ENCODE peak calls at places on chromosome 14, in eight cellular contexts. Y is GM23248, V is kidney, K is mammary epithelial cell, U is mesendoderm, Z is fibroblast of lung, D is H9, L is mesenchymal stem cell. I is an unnamed sample.

GRCh38 chr14:51576112-51576420 is 75.6 kb upstream of the FRMD6 start:
- DNase-seq in V (no peak), Y (peak; percentile 68), L (peak; percentile 76), D (peak; percentile 49), K (no peak), U (peak; percentile 83), Z (peak; percentile 86), I (no peak)

GRCh38 chr14:102039157-102039556 is 47.7 kb downstream of the HSP90AA1 start:
- DNase-seq in V (peak; percentile 70), L (no peak), Z (no peak), Y (no peak), U (no peak), K (no peak), D (no peak), I (no peak)

GRCh38 chr14:58796636-58797429 is 159.1 kb downstream of the DACT1 start:
- DNase-seq in V (no peak), U (peak; percentile 25), K (peak; percentile 30), Y (no peak), L (peak; percentile 27), Z (no peak), D (no peak), I (peak; percentile 28)

GRCh38 chr14:103066399-103066798 is 9.1 kb upstream of the CDC42BPB start:
- DNase-seq in K (no peak), L (no peak), U (no peak), Y (no peak), Z (no peak), D (no peak), V (peak; percentile 75), I (no peak)

GRCh38 chr14:24875203-24875840 is 174.6 kb downstream of the STXBP6 start:
- DNase-seq in Y (peak; percentile 56), U (no peak), Z (peak; percentile 27), K (no peak), D (no peak), V (no peak), L (no peak), I (no peak)

GRCh38 chr14:24238123-24238522 is 4.3 kb downstream of the TINF2 start:
- DNase-seq in L (no peak), U (peak; percentile 7), Z (no peak), V (no peak), Y (no peak), D (no peak), K (peak; percentile 79), I (no peak)

GRCh38 chr14:89891055-89891454 is 63.5 kb downstream of the EFCAB11 start:
- DNase-seq in U (no peak), L (no peak), Z (no peak), V (no peak), Y (no peak), K (no peak), D (no peak), I (no peak)

GRCh38 chr14:89270439-89271227 is 146.4 kb downstream of the FOXN3 start:
- DNase-seq in K (peak; percentile 45), V (peak; percentile 93), D (no peak), L (no peak), Z (no peak), Y (no peak), U (peak; percentile 26), I (no peak)

GRCh38 chr14:102043251-102044025 is 43.4 kb downstream of the HSP90AA1 start:
- DNase-seq in L (no peak), Y (peak; percentile 90), V (no peak), K (no peak), Z (no peak), U (no peak), D (no peak), I (no peak)

GRCh38 chr14:53151867-53152626 is 1.1 kb downstream of the DDHD1 start:
- DNase-seq in Z (peak; percentile 47), U (peak; percentile 76), L (peak; percentile 68), V (peak; percentile 90), K (peak; percentile 63), D (peak; percentile 41), Y (peak; percentile 79), I (peak; percentile 61)

GRCh38 chr14:67574806-67575205 is 25.3 kb downstream of the PIGH start:
- DNase-seq in U (no peak), K (no peak), Y (no peak), L (no peak), D (no peak), V (no peak), Z (no peak), I (no peak)

GRCh38 chr14:68598089-68598488 is 194.8 kb downstream of the ZFP36L1 start:
- DNase-seq in V (no peak), D (no peak), Y (no peak), K (no peak), U (no peak), L (no peak), Z (no peak), I (no peak)

GRCh38 chr14:68986926-68987652 is 8.0 kb upstream of the ACTN1 start:
- DNase-seq in U (no peak), V (no peak), Z (no peak), D (no peak), L (no peak), Y (peak; percentile 36), K (peak; percentile 43), I (no peak)

GRCh38 chr14:100533647-100534485 is 53.4 kb downstream of the BEGAIN start:
- DNase-seq in Y (peak; percentile 48), L (no peak), Z (peak; percentile 51), U (no peak), D (peak; percentile 24), K (no peak), V (peak; percentile 75), I (no peak)

GRCh38 chr14:101665478-101666078 is 95.9 kb upstream of the PPP2R5C start:
- DNase-seq in K (peak; percentile 52), U (peak; percentile 71), V (no peak), L (peak; percentile 29), Y (peak; percentile 58), D (peak; percentile 62), Z (peak; percentile 43), I (peak; percentile 66)

GRCh38 chr14:39433452-39433813 is 1.2 kb upstream of the FBXO33 start:
- DNase-seq in U (no peak), V (no peak), L (no peak), D (no peak), Y (no peak), Z (no peak), K (no peak), I (no peak)

GRCh38 chr14:70425349-70425748 is 8.5 kb upstream of the SYNJ2BP start:
- DNase-seq in K (no peak), L (no peak), Y (no peak), V (no peak), D (no peak), Z (no peak), U (no peak), I (no peak)

GRCh38 chr14:86541969-86542368 is 1012.0 kb downstream of the FLRT2 start:
- DNase-seq in K (no peak), Z (no peak), V (no peak), L (peak; percentile 72), D (no peak), Y (no peak), U (no peak), I (no peak)

GRCh38 chr14:103057372-103058208 is at the start of gene CDC42BPB:
- DNase-seq in K (peak; percentile 90), V (peak; percentile 96), U (peak; percentile 96), Z (peak; percentile 90), D (peak; percentile 91), Y (peak; percentile 98), L (peak; percentile 89), I (peak; percentile 98)

DNA sequence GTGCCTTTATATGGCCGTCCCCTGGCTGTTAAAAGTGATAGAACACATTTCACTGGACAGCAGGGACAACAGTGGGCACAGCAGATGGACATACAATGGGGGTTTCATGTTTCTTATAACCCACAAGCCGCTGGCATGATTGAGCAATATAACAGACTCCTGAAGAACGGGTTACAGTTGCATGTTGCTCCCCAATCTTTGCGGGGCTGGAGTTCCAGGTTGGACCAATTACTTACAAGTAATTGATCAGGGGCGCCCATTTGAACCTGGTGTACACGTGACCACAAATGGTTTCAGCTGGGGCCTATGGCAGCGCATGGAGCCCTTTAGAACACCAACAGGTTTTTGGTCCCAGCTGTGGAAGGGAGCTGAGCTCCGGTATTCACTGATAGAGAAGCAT is 13.1 kb upstream of the RNASE12 start:
- DNase-seq in D (no peak), L (no peak), Y (no peak), V (no peak), Z (no peak), K (no peak), U (no peak), I (no peak)
- H3K4me1 ChIP-seq in D (no peaks in the 10 kb centered on the region), L (no peaks in the 10 kb centered on the region), Y (no peaks in the 10 kb centered on the region), V (no peaks in the 10 kb centered on the region), Z (no peaks in the 10 kb centered on the region), K (no peaks in the 10 kb centered on the region), U (no peaks in the 10 kb centered on the region), I (no peaks in the 10 kb centered on the region)

GRCh38 chr14:77124345-77125274 is 17.0 kb downstream of the ZDHHC22 start:
- DNase-seq in K (peak; percentile 8), V (peak; percentile 80), Y (peak; percentile 71), L (peak; percentile 25), D (peak; percentile 55), U (peak; percentile 71), Z (peak; percentile 17), I (peak; percentile 82)
- H3K9ac ChIP-seq in K (no peak overlapping the region), V (no peak overlapping the region), Y (peak overlapping the region; percentile 31), L (peak overlapping the region; percentile 78), D (peak overlapping the region; percentile 58), U (peak overlapping the region; percentile 76), Z (no peak overlapping the region), I (no peak overlapping the region)

GRCh38 chr14:73494593-73494992 is 3.9 kb downstream of the RIOX1 start:
- DNase-seq in Y (no peak), K (no peak), U (no peak), Z (no peak), L (no peak), V (no peak), D (no peak), I (no peak)

GRCh38 chr14:73491256-73491976 is 683 bp downstream of the RIOX1 start:
- DNase-seq in K (peak; percentile 74), Z (peak; percentile 80), U (peak; percentile 61), V (peak; percentile 85), Y (peak; percentile 86), L (peak; percentile 77), D (peak; percentile 62), I (peak; percentile 80)

GRCh38 chr14:73489481-73490175 is 1.1 kb upstream of the RIOX1 start:
- DNase-seq in V (no peak), Y (no peak), Z (no peak), K (no peak), D (no peak), L (no peak), U (peak; percentile 61), I (no peak)

GRCh38 chr14:73492661-73493060 is 1.9 kb downstream of the RIOX1 start:
- DNase-seq in Z (no peak), U (no peak), L (no peak), V (no peak), Y (no peak), K (no peak), D (no peak), I (no peak)

GRCh38 chr14:73491977-73492552 is 1.3 kb downstream of the RIOX1 start:
- DNase-seq in V (peak; percentile 74), Y (no peak), U (no peak), D (no peak), L (no peak), K (no peak), Z (no peak), I (no peak)
- H3K4me1 ChIP-seq in V (peaks cover 15% of the 10 kb centered on the region), Y (peaks cover 21% of the 10 kb centered on the region), U (peaks cover 8% of the 10 kb centered on the region), D (no peaks in the 10 kb centered on the region), L (peaks cover 20% of the 10 kb centered on the region), K (peaks cover 30% of the 10 kb centered on the region), Z (peaks cover 4% of the 10 kb centered on the region), I (peaks cover 20% of the 10 kb centered on the region)

DNA sequence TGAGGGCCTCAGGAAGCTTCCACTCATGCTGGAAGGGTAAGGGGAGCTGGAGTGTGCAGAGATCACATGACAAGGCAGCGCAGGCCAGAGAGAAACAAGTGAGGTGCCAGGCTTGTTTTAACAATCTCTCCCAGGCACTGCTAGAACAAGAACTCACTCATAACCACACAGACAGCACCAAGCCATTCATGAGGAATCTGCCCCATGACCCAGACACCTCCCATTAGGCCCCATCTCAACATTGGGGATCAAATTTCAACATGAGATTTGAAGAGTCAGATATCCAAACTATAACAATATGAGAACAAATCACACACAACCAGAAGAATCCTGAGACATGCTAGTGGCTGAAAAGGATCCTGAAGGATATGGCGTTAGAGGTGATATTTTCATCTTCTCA is 21.9 kb downstream of the OR6J1 start:
- DNase-seq in Y (peak; percentile 35), L (no peak), Z (peak; percentile 57), K (peak; percentile 39), V (no peak), D (no peak), U (no peak), I (no peak)
- H3K9ac ChIP-seq in Y (no peak overlapping the region), L (no peak overlapping the region), Z (no peak overlapping the region), K (no peak overlapping the region), V (no peak overlapping the region), D (no peak overlapping the region), U (no peak overlapping the region), I (no peak overlapping the region)

I was measured in neural progenitor cell.